ENCODE peak calls at places on chromosome 7, in nine cellular contexts. W, Y, J, D, V, U, C, I and E are unnamed samples.
A peak's percentile ranks its signal among the peaks of the same experiment; 100 is the strongest.

GRCh38 chr7:6315786-6316185 is 43.4 kb upstream of the CYTH3 start:
- DNase-seq in D (no peak), W (no peak), C (no peak), J (no peak), I (no peak), U (no peak), Y (no peak), V (no peak), E (no peak)

GRCh38 chr7:43669286-43670081 is 59.8 kb downstream of the COA1 start:
- DNase-seq in Y (peak; percentile 58), W (no peak), V (no peak), U (peak; percentile 55), J (no peak), C (no peak), I (peak; percentile 70), D (no peak), E (no peak)

GRCh38 chr7:50778189-50778588 is 4.5 kb downstream of the GRB10 start:
- DNase-seq in C (no peak), U (no peak), W (no peak), I (no peak), J (no peak), D (no peak), V (no peak), Y (no peak), E (no peak)

GRCh38 chr7:112400141-112400540 is 50.1 kb upstream of the IFRD1 start:
- DNase-seq in D (no peak), C (no peak), I (peak; percentile 9), Y (no peak), W (no peak), U (no peak), V (peak; percentile 67), J (no peak), E (no peak)

GRCh38 chr7:50534690-50535290 is 30.4 kb downstream of the DDC start:
- DNase-seq in D (peak; percentile 100), I (peak; percentile 99), C (peak; percentile 77), U (no peak), V (peak; percentile 100), J (no peak), W (no peak), Y (no peak), E (peak; percentile 100)

GRCh38 chr7:11830582-11831382 is 1.2 kb downstream of the THSD7A start:
- DNase-seq in U (no peak), C (no peak), D (peak; percentile 29), Y (no peak), I (peak; percentile 51), W (no peak), J (no peak), V (peak; percentile 1), E (peak; percentile 54)

GRCh38 chr7:51455086-51455485 is 138.5 kb upstream of the COBL start:
- DNase-seq in V (no peak), J (no peak), W (no peak), Y (no peak), C (no peak), U (no peak), D (no peak), I (no peak), E (no peak)

GRCh38 chr7:144786522-144786921 is 49.3 kb downstream of the TPK1 start:
- DNase-seq in I (no peak), V (no peak), J (no peak), C (no peak), D (no peak), U (no peak), W (no peak), Y (no peak), E (no peak)

GRCh38 chr7:151687523-151688235 is 168.0 kb upstream of the RHEB start:
- DNase-seq in Y (no peak), I (peak; percentile 96), W (peak; percentile 82), D (peak; percentile 92), C (peak; percentile 93), J (peak; percentile 47), U (no peak), V (peak; percentile 96), E (peak; percentile 94)

GRCh38 chr7:27092753-27093097 is 3.1 kb downstream of the HOXA1 start:
- DNase-seq in I (no peak), V (no peak), U (no peak), D (peak; percentile 34), J (no peak), Y (no peak), C (no peak), W (no peak), E (no peak)

GRCh38 chr7:27095897-27096755 is at the start of gene HOXA1:
- DNase-seq in J (peak; percentile 16), W (peak; percentile 85), C (peak; percentile 95), I (peak; percentile 89), U (no peak), D (peak; percentile 95), V (peak; percentile 95), Y (peak; percentile 72), E (peak; percentile 74)

GRCh38 chr7:27096756-27097514 is 1.1 kb upstream of the HOXA1 start:
- DNase-seq in W (peak; percentile 83), C (no peak), I (peak; percentile 30), D (peak; percentile 61), U (no peak), J (no peak), V (peak; percentile 64), Y (no peak), E (no peak)

GRCh38 chr7:27094304-27095049 is 1.3 kb downstream of the HOXA1 start:
- DNase-seq in U (no peak), C (no peak), J (no peak), W (no peak), Y (no peak), V (no peak), D (no peak), I (no peak), E (no peak)

DNA sequence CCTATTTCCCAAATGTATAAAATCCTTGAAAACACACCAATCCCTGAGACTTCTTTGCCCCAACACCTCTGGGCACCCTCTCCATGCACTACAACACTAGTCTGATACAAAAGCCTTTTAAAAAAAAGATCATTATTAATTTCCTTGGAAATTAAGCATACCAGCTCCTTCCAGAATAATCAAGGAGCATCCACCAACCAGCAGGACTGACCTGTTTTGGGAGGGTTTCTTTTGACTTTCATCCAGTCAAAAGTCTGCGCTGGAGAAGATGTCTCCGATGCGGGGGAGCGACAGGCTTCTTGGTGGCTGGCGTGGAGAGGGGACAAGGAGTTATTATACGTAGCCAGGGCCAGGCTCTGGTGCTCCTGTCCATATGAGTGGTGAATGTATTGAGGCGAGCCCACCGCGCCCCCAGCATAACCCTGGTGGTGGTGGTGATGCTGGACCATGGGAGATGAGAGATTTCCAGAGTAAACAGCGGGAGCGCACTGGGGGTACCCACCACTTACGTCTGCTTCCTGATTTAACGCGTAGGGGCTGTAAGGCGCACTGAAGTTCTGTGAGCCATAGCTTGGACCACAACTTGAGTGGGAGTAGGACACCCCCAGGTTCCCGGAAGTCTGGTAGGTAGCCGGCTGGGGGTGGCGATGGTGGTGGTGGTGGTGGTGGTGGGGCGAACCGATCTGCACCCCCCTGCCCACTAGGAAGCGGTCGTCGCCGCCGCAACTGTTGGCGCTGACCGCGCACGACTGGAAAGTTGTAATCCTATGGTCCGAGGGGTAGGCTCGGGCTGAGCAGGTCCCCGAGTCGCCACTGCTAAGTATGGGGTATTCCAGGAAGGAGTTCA is 527 bp downstream of the HOXA1 start:
- DNase-seq in V (peak; percentile 16), W (no peak), J (no peak), U (no peak), D (no peak), Y (no peak), I (peak; percentile 12), C (no peak), E (no peak)
- TF ChIP-seq CTCF in V (no peak), W (no peak), J (no peak), U (no peak), D (no peak), Y (no peak), I (no peak), C (no peak), E (no peak)

DNA sequence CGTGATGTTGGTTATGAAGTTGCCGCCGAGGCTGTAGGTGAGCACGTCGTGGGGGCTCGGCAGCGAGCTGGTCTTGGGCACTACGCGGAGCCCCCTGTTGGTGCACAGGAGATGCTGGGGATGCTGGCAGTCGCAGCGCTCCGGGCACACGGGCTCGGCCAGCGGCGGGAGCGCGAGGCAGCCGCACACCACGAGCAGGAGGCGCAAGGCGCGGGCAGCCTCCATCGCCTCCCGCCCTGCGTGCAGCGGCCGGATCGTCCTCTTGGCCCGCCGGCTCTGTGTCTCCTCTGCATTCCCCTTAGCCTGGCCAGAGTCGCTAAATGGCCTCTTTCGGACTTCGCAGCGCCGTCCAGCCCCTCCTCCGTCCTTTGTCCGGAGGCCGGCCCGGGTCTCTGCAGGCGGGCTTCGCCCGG is 302 bp downstream of the TRIL start:
- DNase-seq in I (no peak), C (no peak), D (no peak), W (no peak), U (no peak), V (no peak), Y (no peak), J (no peak), E (no peak)
- H3K27me3 ChIP-seq in I (peaks cover 31% of the 10 kb centered on the region), C (no peaks in the 10 kb centered on the region), D (peaks cover 40% of the 10 kb centered on the region), W (peaks cover 26% of the 10 kb centered on the region), U (peaks cover 16% of the 10 kb centered on the region), V (peaks cover 59% of the 10 kb centered on the region), Y (peaks cover 8% of the 10 kb centered on the region), J (peaks cover 11% of the 10 kb centered on the region), E (peaks cover 25% of the 10 kb centered on the region)

DNA sequence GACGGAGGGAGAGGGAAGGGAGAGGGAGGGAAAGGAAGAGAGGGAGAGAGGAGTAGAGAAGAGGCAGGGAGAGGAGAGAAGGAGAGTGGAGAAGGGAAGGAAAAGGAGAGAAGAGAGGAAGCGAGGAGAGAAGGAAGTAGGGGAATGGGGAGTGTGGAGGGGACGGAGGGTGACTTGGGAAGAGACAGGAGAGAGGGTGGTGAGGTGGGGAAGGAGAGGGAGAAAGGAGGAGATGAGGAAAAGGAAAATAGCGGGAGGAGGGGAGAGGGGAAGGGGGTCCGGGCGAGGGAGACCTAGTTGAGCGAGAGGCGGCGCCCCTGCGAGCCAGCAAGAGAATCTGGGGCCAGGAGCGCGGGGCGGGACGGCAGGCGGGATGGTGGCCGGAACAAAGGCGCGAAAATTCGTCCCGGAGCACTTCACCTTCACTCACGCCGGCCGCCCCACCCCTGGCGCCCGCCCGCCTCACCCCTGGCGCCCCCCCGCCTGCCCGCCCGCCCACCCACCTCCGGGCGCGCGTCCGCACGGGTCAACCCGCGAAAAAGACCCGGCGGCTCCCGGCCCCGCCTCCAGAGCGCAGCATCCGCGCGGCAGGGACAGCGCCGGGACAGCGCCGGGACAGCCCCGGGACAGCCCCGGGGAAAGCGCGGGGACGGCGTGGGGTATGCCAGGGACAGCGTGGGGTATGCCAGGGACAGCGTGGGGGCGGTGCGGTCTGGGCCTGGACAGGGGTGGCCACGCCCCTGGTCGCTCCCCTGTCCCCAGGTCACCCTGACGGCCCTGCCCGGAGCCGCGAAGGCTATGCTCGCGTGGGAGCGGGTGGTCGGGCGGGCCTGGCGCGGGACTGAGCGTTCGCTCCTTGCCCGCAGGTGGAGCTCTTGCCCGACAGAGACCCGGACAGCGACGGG is 4.2 kb downstream of the VSTM2A start:
- DNase-seq in J (no peak), W (no peak), U (no peak), C (peak; percentile 53), I (no peak), V (no peak), D (no peak), Y (no peak), E (no peak)
- TF ChIP-seq CTCF in J (peak; percentile 7), W (no peak), U (no peak), C (peak; percentile 66), I (no peak), V (no peak), D (no peak), Y (no peak), E (peak; percentile 29)

DNA sequence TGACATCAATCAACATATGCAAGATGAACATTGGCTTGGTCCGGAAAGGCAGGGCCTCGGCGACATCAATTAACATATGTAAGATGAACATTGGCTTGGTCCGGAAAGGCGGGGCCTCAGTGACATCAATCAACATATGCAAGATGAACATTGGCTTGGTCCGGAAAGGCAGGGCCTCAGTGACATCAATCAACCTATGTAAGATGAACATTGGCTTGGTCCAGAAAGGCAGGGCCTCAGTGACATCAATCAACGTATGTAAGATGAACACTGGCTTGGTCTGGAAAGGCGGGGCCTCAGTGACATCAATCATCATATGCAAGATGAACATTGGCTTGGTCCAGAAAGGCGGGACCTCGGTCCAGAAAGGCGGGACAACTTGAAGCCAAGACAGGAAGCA is 43.4 kb upstream of the EN2 start:
- DNase-seq in D (no peak), I (no peak), W (no peak), J (no peak), Y (no peak), V (no peak), C (no peak), U (no peak), E (no peak)
- H3K27me3 ChIP-seq in D (no peaks in the 10 kb centered on the region), I (no peaks in the 10 kb centered on the region), W (peaks cover 28% of the 10 kb centered on the region), J (peaks cover 68% of the 10 kb centered on the region), Y (peaks cover 3% of the 10 kb centered on the region), V (no peaks in the 10 kb centered on the region), C (no peaks in the 10 kb centered on the region), U (no peaks in the 10 kb centered on the region), E (no peaks in the 10 kb centered on the region)